ENCODE peak calls at places on chromosomes 6 and 20, in nine cellular contexts. L is endothelial cell of umbilical vein; G is tibial artery; N is BE2C; C is CD8-positive, alpha-beta T cell; A is GM12878; Y is HCT116; B is heart left ventricle; O is tibial nerve. K is an unnamed sample. For H3K4me1 and H3K9me3, the result is how much of the 10 kb centered on the place peaks cover.

GRCh38 chr6:100901582-100901981 is 20.5 kb upstream of the ASCC3 start:
- DNase-seq in L (no peak), G (no peak), N (no peak), C (no peak), A (no peak), Y (no peak), B (no peak), O (no peak), K (no peak)

GRCh38 chr6:9412951-9413559 is 977.7 kb upstream of the SLC35B3 start:
- DNase-seq in L (no peak), G (no peak), N (peak), C (no peak), A (no peak), Y (peak), B (no peak), O (no peak), K (no peak)

GRCh38 chr20:34547844-34548613 is 10.5 kb upstream of the MAP1LC3A start:
- DNase-seq in L (no peak), G (no peak), N (no peak), C (no peak), A (no peak), Y (no peak), B (no peak), O (no peak), K (no peak)

GRCh38 chr6:11224252-11224965 is 8.1 kb downstream of the NEDD9 start:
- DNase-seq in L (peak), G (no peak), N (no peak), C (peak), A (peak), Y (no peak), B (no peak), O (no peak), K (peak)

GRCh38 chr20:61120595-61121515 is 131.2 kb upstream of the CDH4 start:
- DNase-seq in L (no peak), G (peak), N (peak), C (peak), A (no peak), Y (no peak), B (no peak), O (no peak), K (peak)

GRCh38 chr20:2402271-2402980 is 21.7 kb downstream of the TGM6 start:
- DNase-seq in L (peak), G (no peak), N (no peak), C (no peak), A (no peak), Y (peak), B (no peak), O (no peak), K (no peak)

GRCh38 chr6:146997062-146997461 is 207.2 kb upstream of the STXBP5 start:
- DNase-seq in L (no peak), G (no peak), N (no peak), C (no peak), A (no peak), Y (no peak), B (no peak), O (no peak), K (no peak)

GRCh38 chr6:106473807-106474206 is 113.3 kb downstream of the CRYBG1 start:
- DNase-seq in L (peak), G (no peak), N (no peak), C (no peak), A (no peak), Y (no peak), B (no peak), O (no peak), K (no peak)

GRCh38 chr6:107116923-107117417 is 1.7 kb upstream of the BEND3 start:
- DNase-seq in L (no peak), G (no peak), N (no peak), C (no peak), A (no peak), Y (no peak), B (no peak), O (no peak), K (no peak)

GRCh38 chr6:28353981-28354676 is 4.4 kb downstream of the ZKSCAN3 start:
- DNase-seq in L (peak), G (no peak), N (peak), C (no peak), A (no peak), Y (peak), B (peak), O (no peak), K (no peak)

GRCh38 chr6:82711105-82711829 is 347.6 kb downstream of the TPBG start:
- DNase-seq in L (no peak), G (no peak), N (no peak), C (no peak), A (no peak), Y (no peak), B (no peak), O (no peak), K (no peak)

GRCh38 chr20:37786043-37786442 is 92.2 kb downstream of the CTNNBL1 start:
- DNase-seq in L (no peak), G (no peak), N (no peak), C (no peak), A (no peak), Y (no peak), B (no peak), O (no peak), K (no peak)

GRCh38 chr6:168216139-168216538 is 103.4 kb downstream of the DACT2 start:
- DNase-seq in L (no peak), G (no peak), N (no peak), C (no peak), A (no peak), Y (no peak), B (no peak), O (no peak), K (no peak)

GRCh38 chr6:130150906-130151305 is 71.8 kb downstream of the SAMD3 start:
- DNase-seq in L (no peak), G (no peak), N (no peak), C (no peak), A (no peak), Y (no peak), B (no peak), O (no peak), K (no peak)

GRCh38 chr6:116271309-116271708 is 8.4 kb downstream of the TSPYL1 start:
- DNase-seq in L (no peak), G (no peak), N (no peak), C (no peak), A (no peak), Y (no peak), B (no peak), O (no peak), K (no peak)

GRCh38 chr6:105688573-105688972 is 285.7 kb upstream of the PREP start:
- DNase-seq in L (no peak), G (no peak), N (no peak), C (no peak), A (no peak), Y (no peak), B (no peak), O (no peak), K (no peak)

GRCh38 chr6:116012966-116013365 is 47.7 kb downstream of the FRK start:
- DNase-seq in L (no peak), G (no peak), N (no peak), C (no peak), A (no peak), Y (no peak), B (no peak), O (no peak), K (no peak)

GRCh38 chr6:132964868-132965382 is 150.6 kb downstream of the RPS12 start:
- DNase-seq in L (peak), G (no peak), N (no peak), C (no peak), A (no peak), Y (no peak), B (no peak), O (no peak), K (no peak)

GRCh38 chr6:33815854-33816253 is 12.1 kb upstream of the MLN start:
- DNase-seq in L (peak), G (no peak), N (peak), C (no peak), A (no peak), Y (peak), B (no peak), O (no peak), K (no peak)

GRCh38 chr6:37016995-37017394 is 11.5 kb downstream of the FGD2 start:
- DNase-seq in L (no peak), G (no peak), N (no peak), C (no peak), A (no peak), Y (no peak), B (no peak), O (no peak), K (no peak)

GRCh38 chr6:89298680-89299450 is 16.2 kb downstream of the GABRR2 start:
- DNase-seq in L (peak), G (no peak), N (no peak), C (peak), A (peak), Y (peak), B (no peak), O (no peak), K (peak)

GRCh38 chr6:4533576-4533975 is 242.6 kb upstream of the CDYL start:
- DNase-seq in L (no peak), G (no peak), N (no peak), C (no peak), A (no peak), Y (no peak), B (no peak), O (no peak), K (no peak)

GRCh38 chr20:45322952-45323383 is 14.9 kb upstream of the MATN4 start:
- DNase-seq in L (peak), G (peak), N (peak), C (no peak), A (no peak), Y (peak), B (peak), O (no peak), K (no peak)

GRCh38 chr6:152160346-152160745 is 352.9 kb downstream of the ESR1 start:
- DNase-seq in L (peak), G (no peak), N (no peak), C (no peak), A (peak), Y (no peak), B (no peak), O (no peak), K (no peak)

GRCh38 chr20:37346232-37346525 is 239 bp downstream of the SRC start:
- DNase-seq in L (no peak), G (no peak), N (no peak), C (no peak), A (no peak), Y (no peak), B (no peak), O (no peak), K (no peak)

GRCh38 chr20:31517373-31517772 is 3.1 kb downstream of the HM13 start:
- DNase-seq in L (peak), G (peak), N (peak), C (no peak), A (no peak), Y (peak), B (no peak), O (no peak), K (no peak)

GRCh38 chr6:1600764-1601615 is 8.7 kb upstream of the FOXC1 start:
- DNase-seq in L (peak), G (no peak), N (no peak), C (no peak), A (no peak), Y (no peak), B (no peak), O (no peak), K (no peak)

GRCh38 chr20:47438464-47439381 is 63.0 kb upstream of the NCOA3 start:
- DNase-seq in L (no peak), G (no peak), N (peak), C (no peak), A (peak), Y (peak), B (no peak), O (no peak), K (peak)

GRCh38 chr20:2558581-2559301 is 22.4 kb downstream of the TMC2 start:
- DNase-seq in L (no peak), G (no peak), N (no peak), C (no peak), A (no peak), Y (no peak), B (no peak), O (no peak), K (no peak)

GRCh38 chr20:25224941-25225340 is 22.9 kb upstream of the PYGB start:
- DNase-seq in L (no peak), G (no peak), N (no peak), C (no peak), A (no peak), Y (no peak), B (no peak), O (no peak), K (no peak)

GRCh38 chr6:46325561-46326525 is 155.1 kb upstream of the ENPP5 start:
- DNase-seq in L (no peak), G (no peak), N (peak), C (no peak), A (no peak), Y (no peak), B (no peak), O (no peak), K (no peak)

GRCh38 chr6:142605922-142606321 is 304.1 kb downstream of the ADGRG6 start:
- DNase-seq in L (peak), G (no peak), N (no peak), C (no peak), A (no peak), Y (no peak), B (no peak), O (no peak), K (no peak)

GRCh38 chr6:25384967-25385366 is 105.8 kb downstream of the CARMIL1 start:
- DNase-seq in L (no peak), G (no peak), N (no peak), C (no peak), A (no peak), Y (no peak), B (no peak), O (no peak), K (no peak)
- H3K4me1 ChIP-seq in L (under half), G (half or more), N (under half), C (under half), A (under half), Y (under half), B (under half), O (under half), K (under half)

DNA sequence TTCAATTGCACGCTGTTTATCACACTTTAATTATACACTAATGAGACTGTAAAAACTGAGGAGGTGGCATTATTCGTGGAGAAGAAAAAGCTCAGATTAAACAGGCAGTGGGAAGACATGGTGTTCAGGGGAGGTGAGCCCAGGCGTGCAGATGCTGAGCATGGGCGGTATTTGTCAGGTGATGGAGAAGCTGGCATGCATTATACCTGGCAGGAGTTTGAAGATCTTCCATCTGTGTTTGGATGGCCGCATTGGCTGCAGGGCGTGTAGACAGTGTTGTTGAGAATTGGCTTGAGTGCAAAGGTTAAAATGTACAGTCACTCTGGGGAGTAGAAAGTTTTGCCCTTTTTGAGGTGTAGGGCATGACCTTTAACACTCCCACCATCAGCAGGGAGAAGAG is 213.8 kb downstream of the ERMARD start:
- DNase-seq in L (no peak), G (no peak), N (no peak), C (no peak), A (no peak), Y (no peak), B (no peak), O (no peak), K (no peak)
- H3K9me3 ChIP-seq in L (under half), G (under half), N (under half), C (under half), A (under half), Y (under half), B (under half), O (under half), K (under half)

DNA sequence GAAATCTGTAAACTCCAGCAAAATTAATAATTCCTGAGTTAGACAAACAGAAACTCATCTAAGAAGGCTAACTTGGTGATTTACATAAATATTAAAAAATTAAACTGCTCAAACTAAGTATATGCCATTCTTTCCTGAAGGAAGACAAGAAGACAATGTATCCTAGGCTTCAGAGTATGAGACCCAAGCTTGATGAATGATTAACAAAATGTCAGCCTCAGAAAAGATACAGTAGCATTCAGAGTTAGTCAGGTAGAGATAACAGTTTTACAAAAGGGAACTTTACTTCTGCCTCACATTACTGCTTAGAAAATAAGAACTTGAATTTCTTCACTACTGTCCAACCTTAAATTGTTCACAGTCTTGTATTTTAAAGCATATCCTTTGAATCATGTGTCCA is 12.0 kb downstream of the CSNK2A1 start:
- DNase-seq in L (no peak), G (no peak), N (no peak), C (no peak), A (no peak), Y (no peak), B (no peak), O (no peak), K (no peak)
- H3K4me1 ChIP-seq in L (under half), G (half or more), N (under half), C (under half), A (under half), Y (under half), B (under half), O (under half), K (under half)

DNA sequence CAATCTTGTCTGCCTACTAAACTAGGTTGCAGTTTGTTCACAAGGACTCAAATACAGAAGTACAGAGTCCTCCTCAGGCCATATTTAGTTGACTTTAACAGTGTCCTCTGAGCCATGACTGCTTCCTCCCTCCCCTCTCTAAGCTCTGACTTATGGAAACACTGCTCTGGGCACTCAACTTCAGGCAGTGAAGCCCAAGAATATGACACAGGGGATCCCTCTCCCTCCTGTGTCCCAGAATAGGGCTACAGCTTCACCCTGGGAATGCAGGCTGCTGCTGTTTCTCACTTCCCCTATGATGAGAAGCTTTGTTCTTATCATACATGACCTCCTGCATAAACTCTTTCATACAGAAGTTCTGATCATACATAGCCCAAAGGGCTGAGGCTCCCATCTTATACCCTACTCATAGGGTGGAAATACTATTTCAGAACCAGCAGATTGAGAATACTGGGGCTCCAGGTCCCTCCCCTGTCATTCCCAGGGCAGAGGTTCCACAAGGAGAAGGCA is 97.3 kb upstream of the UST start:
- DNase-seq in L (no peak), G (no peak), N (no peak), C (no peak), A (no peak), Y (no peak), B (no peak), O (no peak), K (no peak)
- H3K9me3 ChIP-seq in L (under half), G (under half), N (under half), C (under half), A (under half), Y (under half), B (under half), O (under half), K (under half)

GRCh38 chr20:23296841-23297701 is 53.5 kb upstream of the NXT1 start:
- DNase-seq in L (no peak), G (no peak), N (no peak), C (no peak), A (no peak), Y (no peak), B (no peak), O (no peak), K (no peak)

GRCh38 chr20:23298155-23298554 is 52.4 kb upstream of the NXT1 start:
- DNase-seq in L (no peak), G (no peak), N (no peak), C (no peak), A (no peak), Y (no peak), B (no peak), O (no peak), K (no peak)

GRCh38 chr20:23298926-23299672 is 51.5 kb upstream of the NXT1 start:
- DNase-seq in L (no peak), G (no peak), N (no peak), C (no peak), A (no peak), Y (no peak), B (no peak), O (no peak), K (no peak)

GRCh38 chr20:23301436-23302050 is 49.0 kb upstream of the NXT1 start:
- DNase-seq in L (no peak), G (no peak), N (no peak), C (no peak), A (no peak), Y (no peak), B (no peak), O (no peak), K (no peak)

DNA sequence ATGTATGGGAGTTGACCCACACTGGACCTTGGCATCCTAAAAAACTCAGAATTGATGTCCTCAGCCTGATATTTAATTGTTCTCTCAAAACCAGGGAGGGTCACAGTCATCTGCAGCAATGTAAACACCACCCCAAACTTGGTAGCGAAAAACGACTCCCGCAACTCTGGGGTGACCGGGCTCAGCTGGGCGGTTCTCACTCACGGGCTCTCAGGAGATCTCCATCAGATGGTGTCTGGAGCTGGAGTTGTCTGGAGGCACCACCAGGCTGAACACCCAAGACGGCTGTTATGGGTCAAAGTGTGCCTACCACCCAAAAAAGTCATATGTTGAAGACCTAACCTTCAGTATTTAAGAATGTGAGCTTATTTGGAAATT is 50.9 kb upstream of the NXT1 start:
- DNase-seq in L (no peak), G (no peak), N (no peak), C (no peak), A (no peak), Y (no peak), B (no peak), O (no peak), K (no peak)
- H3K4me1 ChIP-seq in L (under half), G (under half), N (under half), C (under half), A (under half), Y (under half), B (under half), O (under half), K (under half)

GRCh38 chr6:14121936-14122344 is 4.4 kb downstream of the CD83 start:
- DNase-seq in L (no peak), G (peak), N (no peak), C (no peak), A (peak), Y (no peak), B (no peak), O (no peak), K (peak)
- H3K9me3 ChIP-seq in L (under half), G (under half), N (under half), C (under half), A (under half), Y (under half), B (under half), O (under half), K (under half)

DNA sequence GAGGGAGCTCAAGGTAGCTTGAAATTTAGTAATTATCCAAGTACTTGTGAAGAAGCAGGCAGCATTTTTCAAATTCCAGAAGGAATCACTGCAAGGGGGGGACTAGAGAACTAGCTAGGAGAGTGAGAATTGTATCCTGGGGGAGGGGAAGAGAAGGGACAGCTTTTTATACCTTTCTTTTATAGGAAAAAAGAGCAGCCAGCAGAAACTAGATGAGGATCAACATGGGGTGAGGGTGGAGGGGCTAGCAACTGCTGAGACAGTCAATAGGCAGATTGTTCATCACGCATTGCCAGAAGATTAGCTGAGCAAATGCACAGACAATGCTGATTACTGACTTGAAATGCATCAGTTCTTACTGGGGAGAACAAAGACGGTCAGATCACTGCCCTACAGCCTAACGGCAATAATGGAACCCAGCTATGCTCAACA is 514.3 kb upstream of the CITED2 start:
- DNase-seq in L (no peak), G (no peak), N (no peak), C (no peak), A (no peak), Y (no peak), B (no peak), O (no peak), K (no peak)
- H3K4me1 ChIP-seq in L (under half), G (under half), N (under half), C (under half), A (under half), Y (under half), B (under half), O (under half), K (under half)

GRCh38 chr6:150271501-150272263 is 97.1 kb upstream of the IYD start:
- DNase-seq in L (no peak), G (no peak), N (no peak), C (no peak), A (no peak), Y (no peak), B (no peak), O (no peak), K (no peak)
- H3K9me3 ChIP-seq in L (under half), G (under half), N (under half), C (under half), A (under half), Y (under half), B (under half), O (under half), K (under half)

K was measured in CD4-positive, CD25-positive, alpha-beta regulatory T cell.